ENCODE peak calls at places on chromosome 13, in nine cellular contexts. A, O, P, R, U, B, S, K and Q are unnamed samples.

GRCh38 chr13:65855276-65855675 is 1374.9 kb downstream of the PCDH9 start:
- DNase-seq in A (no peak), O (no peak), P (no peak), R (no peak), U (no peak), B (no peak), S (no peak), K (no peak), Q (no peak)

GRCh38 chr13:43157796-43158195 is 134.4 kb downstream of the DNAJC15 start:
- DNase-seq in A (no peak), O (no peak), P (no peak), R (no peak), U (no peak), B (no peak), S (no peak), K (no peak), Q (no peak)

GRCh38 chr13:79724348-79725103 is 243.6 kb downstream of the NDFIP2 start:
- DNase-seq in A (no peak), O (no peak), P (no peak), R (no peak), U (no peak), B (no peak), S (peak; percentile 54), K (no peak), Q (no peak)

GRCh38 chr13:79194727-79195126 is 211.3 kb downstream of the RBM26 start:
- DNase-seq in A (peak; percentile 29), O (no peak), P (no peak), R (no peak), U (no peak), B (no peak), S (no peak), K (no peak), Q (peak; percentile 54)

GRCh38 chr13:42735011-42735410 is 46.4 kb upstream of the FAM216B start:
- DNase-seq in A (no peak), O (no peak), P (no peak), R (no peak), U (no peak), B (no peak), S (no peak), K (no peak), Q (no peak)

GRCh38 chr13:33158830-33159229 is 126.7 kb downstream of the STARD13 start:
- DNase-seq in A (no peak), O (no peak), P (no peak), R (no peak), U (no peak), B (no peak), S (no peak), K (no peak), Q (no peak)

GRCh38 chr13:40026174-40026585 is 370.7 kb downstream of the COG6 start:
- DNase-seq in A (no peak), O (no peak), P (no peak), R (no peak), U (no peak), B (no peak), S (no peak), K (no peak), Q (no peak)

GRCh38 chr13:100394005-100394695 is 194.4 kb downstream of the GGACT start:
- DNase-seq in A (no peak), O (peak; percentile 17), P (no peak), R (no peak), U (peak; percentile 63), B (no peak), S (no peak), K (no peak), Q (no peak)

GRCh38 chr13:79225487-79226232 is 180.4 kb downstream of the RBM26 start:
- DNase-seq in A (no peak), O (no peak), P (no peak), R (no peak), U (no peak), B (no peak), S (no peak), K (no peak), Q (no peak)

GRCh38 chr13:25927363-25927762 is 124.5 kb downstream of the SHISA2 start:
- DNase-seq in A (no peak), O (no peak), P (no peak), R (no peak), U (no peak), B (no peak), S (no peak), K (no peak), Q (no peak)

GRCh38 chr13:25929816-25930215 is 122.0 kb downstream of the SHISA2 start:
- DNase-seq in A (no peak), O (no peak), P (no peak), R (no peak), U (no peak), B (no peak), S (no peak), K (no peak), Q (no peak)

GRCh38 chr13:25930655-25931054 is 121.2 kb downstream of the SHISA2 start:
- DNase-seq in A (no peak), O (peak; percentile 41), P (no peak), R (no peak), U (no peak), B (no peak), S (no peak), K (no peak), Q (no peak)

GRCh38 chr13:25927966-25928365 is 123.8 kb downstream of the SHISA2 start:
- DNase-seq in A (no peak), O (no peak), P (no peak), R (no peak), U (no peak), B (no peak), S (no peak), K (no peak), Q (no peak)

GRCh38 chr13:25928941-25929505 is 122.8 kb downstream of the SHISA2 start:
- DNase-seq in A (no peak), O (no peak), P (no peak), R (no peak), U (no peak), B (no peak), S (no peak), K (no peak), Q (no peak)
- H3K36me3 ChIP-seq in A (no peaks in the 10 kb centered on the region), O (no peaks in the 10 kb centered on the region), P (no peaks in the 10 kb centered on the region), R (no peaks in the 10 kb centered on the region), U (no peaks in the 10 kb centered on the region), B (no peaks in the 10 kb centered on the region), S (no peaks in the 10 kb centered on the region), K (no peaks in the 10 kb centered on the region), Q (no peaks in the 10 kb centered on the region)

DNA sequence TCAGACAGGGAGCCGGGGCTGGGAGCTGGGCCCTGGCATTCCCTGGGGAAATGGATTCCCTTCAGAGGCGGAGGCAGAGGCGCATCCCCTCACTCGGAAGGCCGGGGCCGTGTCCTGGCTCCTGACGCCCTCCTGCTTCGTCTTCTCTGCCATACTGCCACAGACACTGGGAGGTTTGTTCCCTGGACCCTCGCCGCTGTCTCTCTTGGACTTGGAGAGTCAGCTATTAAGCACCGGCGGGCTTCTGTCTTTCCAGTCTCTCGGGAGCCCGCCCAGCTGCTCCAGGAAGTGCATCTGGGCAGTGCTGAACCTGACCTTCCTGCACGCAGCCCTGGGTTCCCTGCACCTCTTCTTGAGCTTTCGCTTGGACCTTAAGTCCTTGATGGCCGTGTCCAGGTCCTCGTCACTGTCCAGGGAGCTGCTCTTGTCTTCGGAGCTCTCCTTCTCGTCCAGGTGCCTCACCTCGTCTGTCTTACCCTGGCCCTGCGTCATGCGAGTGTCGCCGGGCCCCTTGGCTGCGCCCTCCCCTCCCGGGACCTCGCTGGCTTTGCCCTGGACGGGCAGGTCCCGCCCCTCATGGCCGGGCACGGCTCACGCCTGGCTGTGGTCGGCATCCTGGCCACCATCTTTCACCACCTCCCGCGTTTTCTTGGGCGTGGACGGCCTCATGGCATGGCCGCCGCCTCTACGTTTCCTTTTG is 14.6 kb downstream of the RB1 start:
- DNase-seq in A (no peak), O (no peak), P (no peak), R (no peak), U (no peak), B (peak; percentile 53), S (no peak), K (no peak), Q (no peak)
- H3K36me3 ChIP-seq in A (peaks cover 99% of the 10 kb centered on the region), O (peaks cover 27% of the 10 kb centered on the region), P (no peaks in the 10 kb centered on the region), R (no peaks in the 10 kb centered on the region), U (peaks cover 42% of the 10 kb centered on the region), B (peaks cover 24% of the 10 kb centered on the region), S (no peaks in the 10 kb centered on the region), K (peaks cover 2% of the 10 kb centered on the region), Q (peaks cover 70% of the 10 kb centered on the region)

GRCh38 chr13:28283600-28283999 is 145.3 kb downstream of the PAN3 start:
- DNase-seq in A (no peak), O (no peak), P (no peak), R (no peak), U (no peak), B (no peak), S (no peak), K (no peak), Q (no peak)
- H3K36me3 ChIP-seq in A (peaks cover 87% of the 10 kb centered on the region), O (peaks cover 69% of the 10 kb centered on the region), P (peaks cover 23% of the 10 kb centered on the region), R (no peaks in the 10 kb centered on the region), U (peaks cover 13% of the 10 kb centered on the region), B (peaks cover 89% of the 10 kb centered on the region), S (no peaks in the 10 kb centered on the region), K (peaks cover 2% of the 10 kb centered on the region), Q (peaks cover 38% of the 10 kb centered on the region)

GRCh38 chr13:30224732-30225131 is 82.6 kb downstream of the KATNAL1 start:
- DNase-seq in A (no peak), O (no peak), P (no peak), R (no peak), U (no peak), B (no peak), S (no peak), K (no peak), Q (no peak)
- H3K36me3 ChIP-seq in A (peaks cover 95% of the 10 kb centered on the region), O (peaks cover 78% of the 10 kb centered on the region), P (no peaks in the 10 kb centered on the region), R (peaks cover 9% of the 10 kb centered on the region), U (peaks cover 69% of the 10 kb centered on the region), B (peaks cover 88% of the 10 kb centered on the region), S (no peaks in the 10 kb centered on the region), K (no peaks in the 10 kb centered on the region), Q (peaks cover 43% of the 10 kb centered on the region)

GRCh38 chr13:28001049-28001448 is 12.6 kb upstream of the URAD start:
- DNase-seq in A (no peak), O (no peak), P (no peak), R (no peak), U (no peak), B (no peak), S (no peak), K (no peak), Q (no peak)
- H3K36me3 ChIP-seq in A (no peaks in the 10 kb centered on the region), O (no peaks in the 10 kb centered on the region), P (no peaks in the 10 kb centered on the region), R (no peaks in the 10 kb centered on the region), U (no peaks in the 10 kb centered on the region), B (no peaks in the 10 kb centered on the region), S (no peaks in the 10 kb centered on the region), K (no peaks in the 10 kb centered on the region), Q (no peaks in the 10 kb centered on the region)

DNA sequence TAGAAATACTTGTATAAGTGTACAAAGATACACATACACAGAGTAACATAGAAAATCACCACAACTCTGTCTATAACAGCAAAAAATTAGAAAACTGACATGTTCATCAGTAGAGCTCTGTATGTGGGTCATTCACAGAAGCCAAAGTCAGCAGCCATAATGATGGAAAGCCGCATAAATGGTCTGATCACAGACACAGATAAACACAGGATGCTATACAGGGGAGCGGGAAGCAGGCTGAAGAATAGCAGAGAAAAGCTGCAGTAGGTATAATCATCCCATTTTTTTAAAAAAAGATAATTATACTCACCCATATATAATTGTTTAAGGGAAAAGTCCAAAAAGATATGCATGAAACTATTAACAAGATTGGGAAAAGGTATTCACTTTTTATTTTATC is 31.5 kb downstream of the RCBTB1 start:
- DNase-seq in A (no peak), O (peak; percentile 58), P (no peak), R (no peak), U (no peak), B (no peak), S (no peak), K (no peak), Q (no peak)
- H3K36me3 ChIP-seq in A (peaks cover 86% of the 10 kb centered on the region), O (peaks cover 39% of the 10 kb centered on the region), P (peaks cover 8% of the 10 kb centered on the region), R (peaks cover 2% of the 10 kb centered on the region), U (peaks cover 30% of the 10 kb centered on the region), B (peaks cover 95% of the 10 kb centered on the region), S (peaks cover under 1% of the 10 kb centered on the region), K (peaks cover 5% of the 10 kb centered on the region), Q (peaks cover 38% of the 10 kb centered on the region)